ENCODE peak calls at places on chromosomes 2 and 18, in six cellular contexts. J is tibial artery; A is activated CD8-positive, alpha-beta memory T cell treated with anti-CD3 and anti-CD28 coated beads, Interleukin-2, amount 50 U/mL, for 48 hours; H is HEK293T; Y is NCI-H1417; L is GM03348. X is an unnamed sample.

GRCh38 chr2:101806123-101806522 is 108.6 kb downstream of the MAP4K4 start:
- DNase-seq in A (no peak), J (no peak), L (peak), H (no peak), Y (no peak), X (no peak)

GRCh38 chr2:233711312-233712008 is 1.2 kb upstream of the UGT1A5 start:
- DNase-seq in H (peak), J (peak), L (peak), Y (peak), A (peak), X (peak)

GRCh38 chr2:218832520-218832919 is 917 bp upstream of the PRKAG3 start:
- DNase-seq in A (no peak), Y (no peak), J (peak), H (no peak), L (peak), X (no peak)

GRCh38 chr2:208249241-208249640 is 5.6 kb downstream of the IDH1 start:
- DNase-seq in A (no peak), Y (no peak), J (no peak), H (no peak), L (no peak), X (no peak)

GRCh38 chr2:212970132-212970531 is 181.3 kb downstream of the IKZF2 start:
- DNase-seq in L (peak), J (no peak), A (no peak), H (no peak), Y (no peak), X (no peak)

GRCh38 chr2:152402780-152403388 is 67.9 kb downstream of the FMNL2 start:
- DNase-seq in H (no peak), Y (no peak), L (no peak), A (no peak), J (no peak), X (no peak)

GRCh38 chr2:204625135-204625534 is 79.9 kb downstream of the PARD3B start:
- DNase-seq in A (no peak), J (no peak), L (no peak), H (no peak), Y (peak), X (no peak)

GRCh38 chr2:241030333-241030680 is 31.9 kb downstream of the SNED1 start:
- DNase-seq in A (no peak), J (no peak), Y (no peak), L (no peak), H (no peak), X (no peak)

GRCh38 chr2:138830547-138830946 is 50.4 kb upstream of the NXPH2 start:
- DNase-seq in A (no peak), Y (no peak), L (no peak), J (no peak), H (no peak), X (no peak)

GRCh38 chr2:213995400-213996105 is 415.3 kb upstream of the VWC2L start:
- DNase-seq in A (no peak), J (no peak), L (peak), Y (no peak), H (no peak), X (no peak)

GRCh38 chr2:166375205-166375735 is 474 bp downstream of the SCN9A start:
- DNase-seq in J (no peak), Y (peak), A (no peak), L (peak), H (peak), X (no peak)

GRCh38 chr2:53268626-53269025 is 499.0 kb upstream of the CHAC2 start:
- DNase-seq in Y (no peak), J (no peak), A (no peak), H (no peak), L (no peak), X (no peak)

GRCh38 chr2:21772624-21773023 is 648.9 kb downstream of the TDRD15 start:
- DNase-seq in L (no peak), Y (no peak), A (no peak), H (no peak), J (no peak), X (no peak)

GRCh38 chr2:154704991-154705390 is 6.5 kb downstream of the KCNJ3 start:
- DNase-seq in L (no peak), Y (no peak), H (no peak), A (no peak), J (no peak), X (no peak)

GRCh38 chr2:129729646-129730045 is 249.8 kb upstream of the RAB6C start:
- DNase-seq in H (no peak), Y (no peak), A (no peak), L (no peak), J (no peak), X (no peak)

GRCh38 chr2:75053484-75054112 is 95.2 kb downstream of the POLE4 start:
- DNase-seq in L (peak), A (no peak), H (peak), Y (peak), J (no peak), X (no peak)

GRCh38 chr2:48343571-48344440 is 186.1 kb upstream of the STON1 start:
- DNase-seq in J (no peak), Y (no peak), L (peak), H (no peak), A (no peak), X (no peak)

GRCh38 chr2:85933753-85934594 is 45.2 kb upstream of the ST3GAL5 start:
- DNase-seq in H (no peak), Y (no peak), J (no peak), A (no peak), L (peak), X (peak)

GRCh38 chr18:10851824-10852225 is 297.5 kb downstream of the PIEZO2 start:
- DNase-seq in A (no peak), Y (no peak), L (peak), H (peak), J (no peak), X (no peak)

GRCh38 chr2:23900927-23901322 is 26.0 kb downstream of the ATAD2B start:
- DNase-seq in Y (no peak), J (no peak), A (no peak), L (peak), H (no peak), X (no peak)

X was measured in CMK.